ENCODE peak calls at places on chromosomes 3 and 15, in eight cellular contexts. E is H1; C is coronary artery; Y is hypothalamus; L is CD4-positive, alpha-beta memory T cell; P is renal cortical epithelial cell; Q is NCI-H1092 treated with DMSO at 0.1 percent for 48 hours; O is HEK293T. X is an unnamed sample.
A peak's percentile ranks its signal among the peaks of the same experiment; 100 is the strongest.

GRCh38 chr3:101484805-101485620 is 28.0 kb downstream of the SENP7 start:
- DNase-seq in E (no peak), C (no peak), Y (no peak), L (no peak), P (peak; percentile 59), Q (no peak), O (no peak), X (no peak)

GRCh38 chr15:40982855-40983254 is 29.6 kb downstream of the CHAC1 start:
- DNase-seq in E (no peak), C (no peak), Y (no peak), L (no peak), P (no peak), Q (no peak), O (no peak), X (no peak)

GRCh38 chr3:16297991-16298885 is 33.2 kb downstream of the OXNAD1 start:
- DNase-seq in E (no peak), C (no peak), Y (no peak), L (no peak), P (no peak), Q (no peak), O (no peak), X (no peak)

GRCh38 chr15:39191871-39192281 is 389.0 kb upstream of the THBS1 start:
- DNase-seq in E (no peak), C (no peak), Y (no peak), L (no peak), P (peak; percentile 78), Q (no peak), O (no peak), X (no peak)

GRCh38 chr3:16883057-16883725 is 1.6 kb upstream of the PLCL2 start:
- DNase-seq in E (no peak), C (no peak), Y (no peak), L (no peak), P (no peak), Q (no peak), O (no peak), X (no peak)

GRCh38 chr15:58856090-58856489 is 77.4 kb downstream of the SLTM start:
- DNase-seq in E (no peak), C (no peak), Y (no peak), L (no peak), P (peak; percentile 13), Q (no peak), O (no peak), X (no peak)

GRCh38 chr3:184618793-184619192 is 57.2 kb downstream of the EPHB3 start:
- DNase-seq in E (no peak), C (no peak), Y (no peak), L (no peak), P (no peak), Q (no peak), O (no peak), X (no peak)

GRCh38 chr3:171251842-171252241 is 208.4 kb downstream of the TNIK start:
- DNase-seq in E (no peak), C (no peak), Y (no peak), L (peak; percentile 68), P (no peak), Q (no peak), O (no peak), X (no peak)

GRCh38 chr15:33639968-33640367 is 328.3 kb upstream of the CHRM5 start:
- DNase-seq in E (no peak), C (no peak), Y (no peak), L (no peak), P (no peak), Q (no peak), O (no peak), X (no peak)

GRCh38 chr3:171700653-171701052 is 109.6 kb downstream of the PLD1 start:
- DNase-seq in E (no peak), C (no peak), Y (no peak), L (no peak), P (peak; percentile 11), Q (no peak), O (no peak), X (no peak)

GRCh38 chr3:175764722-175765121 is 905.6 kb downstream of the NAALADL2 start:
- DNase-seq in E (no peak), C (no peak), Y (no peak), L (no peak), P (no peak), Q (no peak), O (no peak), X (no peak)

GRCh38 chr15:77013786-77014136 is 18.8 kb downstream of the PSTPIP1 start:
- DNase-seq in E (no peak), C (no peak), Y (no peak), L (peak; percentile 86), P (no peak), Q (no peak), O (no peak), X (no peak)

GRCh38 chr15:92900712-92901052 is 558 bp downstream of the CHD2 start:
- DNase-seq in E (no peak), C (no peak), Y (no peak), L (no peak), P (no peak), Q (no peak), O (no peak), X (no peak)

GRCh38 chr3:111733856-111734255 is 125.2 kb upstream of the PHLDB2 start:
- DNase-seq in E (no peak), C (no peak), Y (no peak), L (no peak), P (peak; percentile 94), Q (no peak), O (no peak), X (no peak)

GRCh38 chr3:139327861-139328260 is 16.0 kb upstream of the MRPS22 start:
- DNase-seq in E (no peak), C (peak; percentile 53), Y (no peak), L (no peak), P (peak; percentile 25), Q (no peak), O (no peak), X (no peak)